ENCODE peak calls at places on chromosome 9, in five cellular contexts. O is esophagus squamous epithelium, Q is HFF-Myc, L is mesendoderm, M is upper lobe of right lung. D is an unnamed sample.

GRCh38 chr9:108534741-108535140 is 321.0 kb downstream of the ACTL7B start:
- DNase-seq in Q (peak), O (no peak), M (no peak), L (no peak), D (no peak)

GRCh38 chr9:27835746-27836145 is 262.5 kb upstream of the C9orf72 start:
- DNase-seq in L (no peak), Q (no peak), O (no peak), M (no peak), D (no peak)

GRCh38 chr9:3136999-3137675 is 293.2 kb upstream of the PUM3 start:
- DNase-seq in L (no peak), Q (no peak), O (no peak), M (no peak), D (no peak)

GRCh38 chr9:624935-625505 is 216.5 kb upstream of the DMRT1 start:
- DNase-seq in M (no peak), O (no peak), Q (no peak), L (no peak), D (no peak)

GRCh38 chr9:73152445-73152844 is 780 bp downstream of the ANXA1 start:
- DNase-seq in M (no peak), L (peak), Q (no peak), O (no peak), D (no peak)

GRCh38 chr9:76246680-76247079 is 147.5 kb downstream of the RFK start:
- DNase-seq in Q (no peak), M (no peak), O (no peak), L (no peak), D (no peak)

GRCh38 chr9:95755421-95755730 is 120.1 kb upstream of the ERCC6L2 start:
- DNase-seq in Q (no peak), L (no peak), M (no peak), O (no peak), D (no peak)

GRCh38 chr9:107847977-107848376 is 358.4 kb upstream of the KLF4 start:
- DNase-seq in O (no peak), L (no peak), M (no peak), Q (no peak), D (peak)

GRCh38 chr9:111696796-111697195 is 35.4 kb downstream of the GNG10 start:
- DNase-seq in L (no peak), Q (no peak), O (no peak), M (no peak), D (no peak)

GRCh38 chr9:115263731-115264130 is 145.8 kb upstream of the TNC start:
- DNase-seq in L (no peak), O (no peak), M (no peak), Q (no peak), D (peak)

GRCh38 chr9:127935765-127936221 is 1.9 kb downstream of the DPM2 start:
- DNase-seq in Q (no peak), M (no peak), L (no peak), O (no peak), D (no peak)

GRCh38 chr9:90458485-90458884 is 184.1 kb downstream of the DIRAS2 start:
- DNase-seq in O (no peak), M (no peak), L (peak), Q (no peak), D (no peak)

GRCh38 chr9:6962164-6962563 is 204.4 kb downstream of the KDM4C start:
- DNase-seq in O (no peak), L (no peak), Q (no peak), M (no peak), D (no peak)

GRCh38 chr9:127445851-127446719 is 5.1 kb downstream of the RPL12 start:
- DNase-seq in Q (peak), O (no peak), M (no peak), L (peak), D (no peak)

GRCh38 chr9:83007521-83008300 is 55.2 kb downstream of the RASEF start:
- DNase-seq in O (no peak), Q (no peak), L (peak), M (no peak), D (no peak)

GRCh38 chr9:93667006-93667405 is 90.6 kb downstream of the PHF2 start:
- DNase-seq in Q (no peak), M (peak), O (no peak), L (no peak), D (no peak)

GRCh38 chr9:93596399-93596798 is 20.0 kb downstream of the PHF2 start:
- DNase-seq in Q (no peak), L (no peak), O (no peak), M (peak), D (no peak)

GRCh38 chr9:113501129-113501686 is 37.7 kb downstream of the RGS3 start:
- DNase-seq in Q (no peak), M (no peak), L (peak), O (no peak), D (no peak)

GRCh38 chr9:91027005-91027404 is 225.4 kb downstream of the SYK start:
- DNase-seq in O (no peak), M (no peak), Q (no peak), L (no peak), D (no peak)

GRCh38 chr9:70746760-70747159 is 332.3 kb upstream of the KLF9 start:
- DNase-seq in M (no peak), L (no peak), Q (no peak), O (no peak), D (peak)

GRCh38 chr9:89505795-89506385 is 8.0 kb upstream of the SEMA4D start:
- DNase-seq in O (no peak), L (no peak), Q (no peak), M (no peak), D (no peak)

DNA sequence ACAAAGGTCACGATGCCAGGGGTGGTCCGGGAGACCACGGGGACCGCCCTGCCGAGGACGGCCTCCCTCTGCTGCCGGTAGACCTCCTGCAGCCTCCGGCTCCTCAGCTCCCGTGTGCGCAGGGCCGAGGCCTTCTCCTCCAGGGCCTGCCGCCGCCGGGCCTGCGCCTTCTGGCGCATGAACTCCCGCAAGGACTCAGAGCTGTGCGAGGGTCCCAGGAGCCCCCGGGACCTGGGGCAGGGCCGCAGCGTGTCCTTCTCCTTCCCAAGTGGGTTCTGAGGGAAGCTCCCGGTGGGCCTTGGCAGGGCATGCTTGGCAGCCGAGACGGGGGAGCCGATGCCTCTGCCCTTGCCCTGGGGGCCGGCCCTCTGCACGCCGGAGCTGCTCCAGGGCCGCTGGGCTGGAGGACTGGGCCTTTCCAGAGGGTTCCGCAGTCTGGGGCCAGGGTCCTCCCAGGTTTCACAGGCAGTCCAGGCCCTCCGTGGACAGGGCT is 13.3 kb downstream of the CCDC187 start:
- DNase-seq in L (no peak), O (no peak), M (no peak), Q (no peak), D (no peak)
- H3K4me3 ChIP-seq in L (no peak), O (no peak), M (no peak), Q (no peak), D (no peak)

GRCh38 chr9:16611969-16612368 is 258.5 kb downstream of the BNC2 start:
- DNase-seq in Q (no peak), L (no peak), M (no peak), O (no peak), D (peak)
- H3K4me3 ChIP-seq in Q (no peak), L (no peak), M (no peak), O (no peak), D (no peak)

DNA sequence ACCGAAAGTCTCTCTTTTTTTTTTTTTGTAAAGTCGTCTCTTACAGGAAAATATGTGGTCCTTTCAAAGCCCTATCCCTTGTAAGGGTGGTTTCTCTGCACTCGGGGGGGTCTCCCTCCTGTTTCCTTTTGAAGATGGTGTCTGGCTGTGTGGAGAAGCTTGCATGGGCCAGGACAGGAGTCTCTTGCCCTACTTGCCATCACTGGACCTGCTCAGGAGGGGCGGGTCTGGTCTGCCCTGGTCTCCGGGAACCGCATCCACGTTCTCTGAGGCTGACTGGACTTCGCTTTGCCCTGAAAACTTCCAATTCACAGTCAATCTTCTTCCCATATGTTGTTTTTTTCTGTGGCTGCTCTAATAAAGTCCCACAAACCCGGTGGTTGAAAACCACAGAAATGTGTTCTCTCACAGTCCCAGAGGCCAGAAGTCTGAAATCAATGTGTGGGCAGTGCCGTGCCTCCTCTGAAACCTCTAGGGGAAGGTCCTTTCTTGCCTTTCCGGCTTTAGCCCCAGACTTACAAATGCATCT is 92.9 kb upstream of the IER5L start:
- DNase-seq in O (no peak), M (peak), L (no peak), Q (peak), D (peak)
- H3K4me3 ChIP-seq in O (no peak), M (no peak), L (no peak), Q (no peak), D (no peak)

GRCh38 chr9:99057665-99058625 is 47.0 kb upstream of the TGFBR1 start:
- DNase-seq in Q (peak), M (no peak), O (no peak), L (peak), D (peak)
- H3K4me3 ChIP-seq in Q (no peak), M (peak), O (no peak), L (no peak), D (no peak)

DNA sequence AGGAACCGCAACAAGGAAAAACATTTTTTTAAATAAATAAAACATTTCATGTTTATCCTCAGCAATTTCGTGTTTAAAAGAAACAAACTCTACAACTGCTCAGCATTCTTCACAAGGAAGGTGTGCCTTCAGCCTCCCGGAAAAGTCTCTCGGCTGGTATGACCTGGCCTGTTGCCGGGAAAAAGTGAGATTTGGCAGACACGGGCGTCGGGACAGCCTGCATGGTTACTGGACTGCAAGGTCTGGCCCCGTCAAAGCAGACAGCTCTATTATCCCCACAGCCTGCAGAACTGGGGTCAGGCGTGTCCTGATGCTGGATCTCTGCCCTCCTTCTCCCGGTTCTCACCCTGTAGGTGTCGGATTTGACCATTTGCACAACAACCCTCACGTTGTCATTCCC is 120.3 kb upstream of the SPATA31C2 start:
- DNase-seq in O (no peak), Q (no peak), L (no peak), M (no peak), D (no peak)
- H3K4me3 ChIP-seq in O (no peak), Q (no peak), L (no peak), M (no peak), D (no peak)

GRCh38 chr9:133429216-133429613 is 7.0 kb downstream of the ADAMTS13 start:
- DNase-seq in L (peak), M (no peak), Q (no peak), O (no peak), D (no peak)

GRCh38 chr9:133426011-133426410 is 3.8 kb downstream of the ADAMTS13 start:
- DNase-seq in L (no peak), Q (no peak), M (no peak), O (no peak), D (no peak)

GRCh38 chr9:133429641-133430161 is 7.5 kb downstream of the ADAMTS13 start:
- DNase-seq in O (no peak), M (no peak), Q (no peak), L (peak), D (no peak)

GRCh38 chr9:133428579-133429215 is 6.5 kb downstream of the ADAMTS13 start:
- DNase-seq in L (peak), O (no peak), M (no peak), Q (no peak), D (no peak)

DNA sequence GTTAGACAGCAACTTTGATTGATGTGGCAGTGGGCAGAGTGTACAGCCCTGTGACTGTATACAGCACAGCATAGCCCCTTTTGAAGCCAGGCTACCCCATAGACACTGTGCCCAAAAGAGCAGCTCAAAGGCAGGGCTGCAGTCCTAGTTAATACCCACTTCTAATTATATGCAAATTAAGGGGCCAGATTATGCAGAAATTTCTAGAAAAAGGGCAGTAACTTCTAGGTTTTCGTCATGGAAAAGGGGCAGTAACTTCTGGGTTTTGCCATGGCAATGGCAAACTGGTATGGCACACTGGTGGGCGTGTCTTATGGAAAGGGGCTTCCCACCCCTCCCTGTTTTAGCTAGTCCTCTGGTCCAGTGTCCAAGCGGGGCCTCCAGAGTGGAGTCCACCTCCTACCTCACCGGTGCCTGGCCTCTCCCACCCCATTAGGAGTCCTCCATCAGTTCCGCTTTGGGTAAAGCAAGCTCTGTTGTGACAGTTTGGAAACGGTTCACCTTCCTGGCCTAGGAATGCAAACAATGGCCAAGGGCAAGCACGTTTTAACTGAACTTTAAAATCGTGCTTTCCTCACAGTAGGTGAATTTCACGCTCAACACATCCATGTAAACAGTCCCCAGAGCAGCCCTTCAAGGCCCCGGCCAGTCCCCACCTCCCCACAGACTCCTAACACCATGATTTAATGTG is 5.6 kb downstream of the ADAMTS13 start:
- DNase-seq in M (no peak), O (no peak), Q (no peak), L (peak), D (no peak)
- H3K4me3 ChIP-seq in M (no peak), O (peak), Q (no peak), L (peak), D (peak)

D was measured in skeletal muscle cell.